ENCODE peak calls at places on chromosomes 4 and X, in six cellular contexts. K is lower lobe of right lung, Q is GM23248, Y is lung, W is IMR-90, I is AG04450. S is an unnamed sample.

GRCh38 chr4:36235306-36235705 is 9.0 kb downstream of the ARAP2 start:
- DNase-seq in K (no peak), Q (no peak), Y (no peak), W (peak; percentile 7), I (no peak), S (peak; percentile 86)

GRCh38 chr4:98447648-98448047 is 186.5 kb downstream of the RAP1GDS1 start:
- DNase-seq in K (no peak), Q (no peak), Y (no peak), W (no peak), I (no peak), S (peak; percentile 68)

GRCh38 chrX:19758536-19758935 is 128.9 kb downstream of the SH3KBP1 start:
- DNase-seq in K (no peak), Q (peak; percentile 43), Y (no peak), W (no peak), I (no peak), S (peak; percentile 23)

GRCh38 chrX:30642642-30643041 is 10.6 kb upstream of the GK start:
- DNase-seq in K (no peak), Q (no peak), Y (no peak), W (no peak), I (no peak), S (no peak)

GRCh38 chr4:79141530-79141929 is 184.3 kb downstream of the NAA11 start:
- DNase-seq in K (no peak), Q (peak; percentile 39), Y (no peak), W (peak; percentile 1), I (no peak), S (peak; percentile 44)

GRCh38 chr4:38674206-38675144 is 10.5 kb downstream of the KLF3 start:
- DNase-seq in K (no peak), Q (peak; percentile 36), Y (no peak), W (no peak), I (no peak), S (no peak)

GRCh38 chrX:28178206-28178605 is 197.0 kb upstream of the DCAF8L1 start:
- DNase-seq in K (no peak), Q (no peak), Y (no peak), W (no peak), I (no peak), S (no peak)

GRCh38 chrX:51332188-51332942 is at the start of gene NUDT10:
- DNase-seq in K (peak; percentile 43), Q (peak; percentile 45), Y (no peak), W (peak; percentile 10), I (no peak), S (peak; percentile 30)

GRCh38 chr4:3683744-3684421 is 82.3 kb upstream of the ADRA2C start:
- DNase-seq in K (peak; percentile 40), Q (no peak), Y (no peak), W (no peak), I (no peak), S (no peak)

GRCh38 chr4:173807347-173807746 is 277.3 kb upstream of the HAND2 start:
- DNase-seq in K (no peak), Q (peak; percentile 29), Y (no peak), W (no peak), I (no peak), S (no peak)

GRCh38 chrX:111868726-111869638 is 7.0 kb upstream of the TRPC5OS start:
- DNase-seq in K (no peak), Q (peak; percentile 31), Y (no peak), W (peak; percentile 13), I (no peak), S (peak; percentile 22)

GRCh38 chrX:51144828-51145442 is 187.7 kb upstream of the NUDT10 start:
- DNase-seq in K (no peak), Q (peak; percentile 37), Y (peak; percentile 37), W (peak; percentile 10), I (no peak), S (peak; percentile 23)

GRCh38 chr4:146957252-146957651 is 11.6 kb upstream of the TTC29 start:
- DNase-seq in K (no peak), Q (peak; percentile 90), Y (no peak), W (peak; percentile 85), I (no peak), S (peak; percentile 68)

GRCh38 chrX:34631826-34632225 is 25.3 kb downstream of the TMEM47 start:
- DNase-seq in K (no peak), Q (no peak), Y (no peak), W (peak; percentile 30), I (no peak), S (no peak)

GRCh38 chr4:128688846-128689467 is 120.5 kb upstream of the JADE1 start:
- DNase-seq in K (no peak), Q (no peak), Y (no peak), W (no peak), I (no peak), S (no peak)

GRCh38 chr4:145423017-145423708 is 58.5 kb upstream of the SMAD1 start:
- DNase-seq in K (no peak), Q (peak; percentile 9), Y (no peak), W (no peak), I (no peak), S (peak; percentile 10)

GRCh38 chr4:100421356-100421978 is 96.4 kb downstream of the EMCN start:
- DNase-seq in K (no peak), Q (peak; percentile 67), Y (no peak), W (peak; percentile 31), I (no peak), S (peak; percentile 57)

GRCh38 chr4:40548256-40548655 is 81.4 kb downstream of the RBM47 start:
- DNase-seq in K (no peak), Q (peak; percentile 56), Y (no peak), W (peak; percentile 45), I (no peak), S (no peak)

GRCh38 chrX:2828404-2829065 is at the start of gene GYG2:
- DNase-seq in K (no peak), Q (peak; percentile 9), Y (no peak), W (peak; percentile 46), I (no peak), S (no peak)

GRCh38 chrX:2829469-2830246 is 928 bp downstream of the GYG2 start:
- DNase-seq in K (no peak), Q (no peak), Y (no peak), W (no peak), I (no peak), S (no peak)

GRCh38 chrX:2824886-2825285 is 3.8 kb upstream of the GYG2 start:
- DNase-seq in K (no peak), Q (no peak), Y (no peak), W (no peak), I (no peak), S (no peak)

GRCh38 chrX:2831471-2832228 is 2.9 kb downstream of the GYG2 start:
- DNase-seq in K (no peak), Q (no peak), Y (no peak), W (no peak), I (no peak), S (no peak)

GRCh38 chrX:2829066-2829430 is 318 bp downstream of the GYG2 start:
- DNase-seq in K (no peak), Q (no peak), Y (no peak), W (no peak), I (no peak), S (no peak)
- H3K4me3 ChIP-seq in K (peak overlapping the region; percentile 32), Q (peak overlapping the region; percentile 42), Y (no peak overlapping the region), W (peak overlapping the region; percentile 48), I (peak overlapping the region; percentile 56), S (peak overlapping the region; percentile 8)

GRCh38 chrX:17964871-17965270 is 103.8 kb upstream of the RAI2 start:
- DNase-seq in K (no peak), Q (no peak), Y (no peak), W (no peak), I (no peak), S (no peak)
- H3K4me3 ChIP-seq in K (no peak overlapping the region), Q (no peak overlapping the region), Y (no peak overlapping the region), W (no peak overlapping the region), I (no peak overlapping the region), S (no peak overlapping the region)

DNA sequence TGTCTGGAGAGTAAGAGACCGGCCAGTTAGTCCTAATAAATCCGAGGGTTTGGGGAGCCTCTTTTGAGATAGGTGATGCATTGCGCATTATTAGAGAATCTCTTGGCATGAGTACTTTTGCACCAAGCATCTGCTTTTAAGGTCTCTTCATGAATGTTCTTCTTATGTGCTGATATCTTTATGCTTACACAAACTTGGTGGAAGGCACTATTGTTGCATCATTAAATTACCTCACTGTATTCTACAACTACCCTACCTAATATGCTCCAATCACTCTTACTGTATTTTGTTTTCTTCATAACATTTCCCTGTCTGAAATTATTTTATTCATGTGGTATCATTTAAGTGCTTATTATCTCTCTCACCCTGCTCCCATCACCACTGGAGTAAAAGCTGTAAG is 151.6 kb downstream of the PALLD start:
- DNase-seq in K (no peak), Q (no peak), Y (no peak), W (no peak), I (no peak), S (no peak)
- H3K4me3 ChIP-seq in K (no peak overlapping the region), Q (no peak overlapping the region), Y (no peak overlapping the region), W (no peak overlapping the region), I (no peak overlapping the region), S (no peak overlapping the region)

DNA sequence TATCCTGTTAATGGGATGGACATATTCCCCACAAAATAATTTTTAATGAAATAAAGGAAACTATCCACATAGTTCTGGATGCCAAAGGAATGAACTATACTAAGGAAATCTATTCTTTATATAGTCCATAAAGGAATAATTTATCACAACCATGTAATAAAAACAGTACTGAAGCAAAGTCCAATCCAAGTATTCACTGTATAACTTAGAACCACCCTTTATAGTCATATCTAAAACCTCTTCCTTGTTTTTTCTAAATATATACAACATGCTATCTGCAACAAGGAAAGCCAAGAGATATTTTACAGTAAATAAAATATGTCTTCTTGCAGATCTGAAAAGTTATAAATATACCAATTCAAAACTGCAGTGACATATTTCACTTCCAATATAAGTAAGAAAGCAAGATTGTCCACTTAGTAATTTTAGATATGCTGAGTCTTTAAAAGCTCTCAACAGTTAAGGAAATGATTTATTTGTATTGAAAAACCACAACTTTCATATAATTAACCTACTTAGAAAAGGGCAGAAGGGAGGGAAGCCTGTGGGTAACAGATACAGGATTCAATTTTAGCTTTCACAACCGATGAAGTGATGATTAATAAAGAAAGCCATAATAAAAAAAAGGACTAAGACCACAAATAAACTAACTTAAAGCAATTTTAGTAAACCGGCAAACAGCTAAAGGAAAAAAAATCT is 8.0 kb downstream of the NR3C2 start:
- DNase-seq in K (no peak), Q (no peak), Y (no peak), W (no peak), I (no peak), S (no peak)
- H3K4me3 ChIP-seq in K (no peak overlapping the region), Q (no peak overlapping the region), Y (no peak overlapping the region), W (no peak overlapping the region), I (no peak overlapping the region), S (no peak overlapping the region)

DNA sequence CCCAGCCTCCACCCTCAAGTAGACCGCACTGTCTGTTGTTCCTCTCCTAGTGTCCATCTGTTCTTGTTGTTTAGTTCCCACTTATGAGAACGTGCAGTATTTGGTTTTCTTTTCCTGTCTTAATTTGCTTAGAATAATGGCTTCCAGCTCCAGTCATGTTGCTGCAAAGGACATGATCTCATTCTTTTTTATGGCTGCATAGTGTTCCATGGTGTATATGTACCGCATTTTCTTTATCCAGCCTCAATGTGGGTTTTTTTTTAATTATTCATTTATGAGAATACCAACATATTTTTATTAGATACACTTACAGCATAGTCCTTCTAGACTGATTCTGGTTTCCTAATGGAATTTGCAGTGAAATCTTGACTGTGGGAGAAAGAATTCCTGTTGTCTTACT is 1.3 kb downstream of the VMA21 start:
- DNase-seq in K (no peak), Q (no peak), Y (no peak), W (no peak), I (no peak), S (no peak)
- H3K4me3 ChIP-seq in K (no peak overlapping the region), Q (peak overlapping the region; percentile 95), Y (no peak overlapping the region), W (no peak overlapping the region), I (peak overlapping the region; percentile 77), S (no peak overlapping the region)

GRCh38 chr4:26077840-26078239 is 163.8 kb downstream of the SMIM20 start:
- DNase-seq in K (no peak), Q (no peak), Y (no peak), W (no peak), I (no peak), S (no peak)
- H3K4me3 ChIP-seq in K (no peak overlapping the region), Q (no peak overlapping the region), Y (no peak overlapping the region), W (no peak overlapping the region), I (no peak overlapping the region), S (no peak overlapping the region)

GRCh38 chr4:139560396-139561084 is 4.5 kb upstream of the SETD7 start:
- DNase-seq in K (no peak), Q (no peak), Y (no peak), W (no peak), I (no peak), S (no peak)
- H3K4me3 ChIP-seq in K (no peak overlapping the region), Q (no peak overlapping the region), Y (no peak overlapping the region), W (no peak overlapping the region), I (no peak overlapping the region), S (no peak overlapping the region)

S was measured in bronchial epithelial cell.